ENCODE peak calls at places on chromosome X, in four cellular contexts. Q, P, H and D are unnamed samples.
A peak's percentile ranks its signal among the peaks of the same experiment; 100 is the strongest.

GRCh38 chrX:68199062-68199848 is 234.0 kb downstream of the OPHN1 start:
- ATAC-seq in P (no peak), H (no peak), Q (peak; percentile 64), D (no peak)

GRCh38 chrX:68841251-68842049 is 12.6 kb downstream of the EFNB1 start:
- ATAC-seq in P (peak; percentile 26), H (no peak), Q (no peak), D (no peak)

GRCh38 chrX:136268051-136269048 is 17.1 kb upstream of the MAP7D3 start:
- ATAC-seq in H (no peak), Q (peak; percentile 76), P (peak; percentile 63), D (peak; percentile 60)

GRCh38 chrX:130144509-130144908 is 21.1 kb downstream of the AIFM1 start:
- ATAC-seq in P (no peak), Q (peak; percentile 40), H (no peak), D (no peak)

GRCh38 chrX:17098516-17099247 is 152.2 kb downstream of the REPS2 start:
- ATAC-seq in P (no peak), H (no peak), Q (no peak), D (no peak)

GRCh38 chrX:149704664-149705063 is 7.2 kb upstream of the MAGEA11 start:
- ATAC-seq in Q (no peak), H (no peak), P (no peak), D (no peak)

GRCh38 chrX:26208012-26208411 is 8.0 kb upstream of the MAGEB5 start:
- ATAC-seq in P (no peak), Q (no peak), H (no peak), D (no peak)

GRCh38 chrX:129808163-129808828 is 28.5 kb downstream of the SASH3 start:
- ATAC-seq in Q (no peak), P (no peak), H (no peak), D (peak; percentile 71)

GRCh38 chrX:48711929-48712505 is 15.5 kb downstream of the SUV39H1 start:
- ATAC-seq in H (no peak), Q (no peak), P (peak; percentile 24), D (no peak)

GRCh38 chrX:106612403-106612789 is 618 bp downstream of the RADX start:
- ATAC-seq in H (no peak), Q (peak; percentile 61), P (peak; percentile 35), D (no peak)

GRCh38 chrX:109830704-109831206 is 97.7 kb upstream of the ACSL4 start:
- ATAC-seq in H (no peak), Q (no peak), P (peak; percentile 47), D (no peak)

GRCh38 chrX:25021132-25021498 is 5.3 kb upstream of the ARX start:
- ATAC-seq in H (no peak), Q (peak; percentile 63), P (no peak), D (peak; percentile 11)

GRCh38 chrX:114584434-114584943 is 603 bp downstream of the HTR2C start:
- ATAC-seq in P (no peak), H (no peak), Q (no peak), D (no peak)

GRCh38 chrX:68808686-68809357 is 20.0 kb upstream of the EFNB1 start:
- ATAC-seq in H (peak; percentile 63), P (peak; percentile 76), Q (peak; percentile 83), D (peak; percentile 72)

GRCh38 chrX:25003066-25003849 is 12.5 kb downstream of the ARX start:
- ATAC-seq in H (no peak), Q (no peak), P (no peak), D (no peak)

GRCh38 chrX:19708683-19709082 is 178.7 kb downstream of the SH3KBP1 start:
- ATAC-seq in Q (no peak), H (no peak), P (no peak), D (no peak)

GRCh38 chrX:8579602-8580001 is 115.0 kb downstream of the VCX3B start:
- ATAC-seq in P (no peak), Q (no peak), H (no peak), D (no peak)

GRCh38 chrX:9234315-9234714 is 200.4 kb upstream of the FAM9B start:
- ATAC-seq in P (no peak), H (no peak), Q (no peak), D (no peak)

GRCh38 chrX:56745019-56745418 is 16.0 kb downstream of the NBDY start:
- ATAC-seq in Q (no peak), H (no peak), P (peak; percentile 71), D (peak; percentile 80)

GRCh38 chrX:6851140-6851539 is 296.4 kb upstream of the STS start:
- ATAC-seq in P (no peak), H (no peak), Q (no peak), D (no peak)

GRCh38 chrX:78958419-78959116 is 13.4 kb downstream of the P2RY10 start:
- ATAC-seq in P (no peak), H (no peak), Q (no peak), D (no peak)

GRCh38 chrX:6448003-6448402 is 86.9 kb downstream of the VCX3A start:
- ATAC-seq in Q (no peak), H (no peak), P (no peak), D (no peak)

GRCh38 chrX:44897539-44897938 is 24.6 kb downstream of the KDM6A start:
- ATAC-seq in P (no peak), H (no peak), Q (no peak), D (no peak)

GRCh38 chrX:11386812-11387211 is 93.6 kb downstream of the AMELX start:
- ATAC-seq in H (no peak), P (no peak), Q (no peak), D (no peak)

GRCh38 chrX:110941906-110942305 is 146.3 kb upstream of the CHRDL1 start:
- ATAC-seq in H (no peak), P (no peak), Q (no peak), D (no peak)

GRCh38 chrX:36336746-36337145 is 417.2 kb downstream of the CFAP47 start:
- ATAC-seq in P (no peak), Q (no peak), H (no peak), D (no peak)

GRCh38 chrX:108664701-108665100 is 71.7 kb downstream of the IRS4 start:
- ATAC-seq in Q (no peak), P (no peak), H (no peak), D (no peak)

GRCh38 chrX:74383611-74384010 is 37.7 kb upstream of the SLC16A2 start:
- ATAC-seq in H (no peak), Q (peak; percentile 80), P (peak; percentile 91), D (no peak)

GRCh38 chrX:154460326-154460725 is 2.2 kb downstream of the PLXNA3 start:
- ATAC-seq in H (no peak), P (no peak), Q (no peak), D (no peak)

GRCh38 chrX:107684956-107685385 is 56.7 kb downstream of the PRPS1 start:
- ATAC-seq in H (peak; percentile 90), P (peak; percentile 84), Q (peak; percentile 60), D (peak; percentile 68)

GRCh38 chrX:41796050-41796449 is 72.1 kb downstream of the GPR82 start:
- ATAC-seq in Q (no peak), P (no peak), H (no peak), D (no peak)

GRCh38 chrX:71652405-71652804 is 14.9 kb upstream of the LOC101059915 start:
- ATAC-seq in Q (peak; percentile 58), P (peak; percentile 47), H (peak; percentile 85), D (no peak)

GRCh38 chrX:71573591-71573990 is 4.6 kb upstream of the GCNA start:
- ATAC-seq in P (no peak), Q (no peak), H (no peak), D (no peak)

GRCh38 chrX:141415889-141416288 is 168.6 kb downstream of the SPANXA1 start:
- ATAC-seq in Q (no peak), H (no peak), P (no peak), D (no peak)

GRCh38 chrX:78622834-78623233 is 36.3 kb downstream of the RTL3 start:
- ATAC-seq in Q (no peak), H (no peak), P (no peak), D (no peak)

GRCh38 chrX:124103966-124104365 is 142.5 kb downstream of the STAG2 start:
- ATAC-seq in H (no peak), P (no peak), Q (no peak), D (no peak)
- TF ChIP-seq POLR2A in H (no peak), P (no peak), Q (no peak), D (no peak)

GRCh38 chrX:46704767-46705386 is 54.0 kb downstream of the SLC9A7 start:
- ATAC-seq in H (no peak), Q (peak; percentile 30), P (no peak), D (no peak)
- H3K4me1 ChIP-seq in H (no peaks in the 10 kb centered on the region), Q (peaks cover 24% of the 10 kb centered on the region), P (no peaks in the 10 kb centered on the region), D (no peaks in the 10 kb centered on the region)

DNA sequence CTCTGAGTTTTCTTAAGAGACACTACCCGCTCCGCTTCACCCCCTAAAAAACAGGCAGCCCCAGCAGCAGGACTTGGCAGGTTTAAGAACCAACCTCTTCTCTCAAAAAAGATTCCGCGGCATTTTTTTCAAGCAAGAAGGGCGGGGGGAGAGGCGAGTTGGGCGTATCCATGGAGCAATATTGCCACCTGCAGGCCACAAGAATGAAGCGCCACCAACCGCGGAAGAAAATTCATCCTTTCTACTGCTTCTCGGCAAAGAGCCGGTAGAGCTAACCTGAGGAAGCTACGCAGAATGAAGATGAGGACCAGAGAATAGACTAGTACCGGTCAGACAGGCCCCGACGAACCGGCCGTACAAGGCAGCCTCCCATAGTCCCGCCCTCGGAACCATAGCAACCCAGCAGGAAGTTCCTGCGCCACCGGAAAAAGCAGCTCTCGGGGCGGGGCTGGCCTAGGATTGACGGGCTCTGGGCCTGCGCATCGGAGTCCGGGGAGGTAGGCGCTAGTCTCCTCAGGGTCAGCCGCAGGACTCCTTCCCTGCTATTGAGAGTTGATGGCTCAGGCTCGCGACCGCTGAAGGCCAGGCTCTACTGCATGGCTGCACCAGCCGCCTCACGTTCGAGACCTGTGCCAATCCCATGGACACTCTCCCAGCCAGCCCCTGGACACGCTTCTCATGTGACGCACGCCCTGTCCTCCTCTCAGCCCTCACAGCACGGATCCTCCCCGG is 76.9 kb downstream of the MAGED4 start:
- ATAC-seq in H (peak; percentile 98), P (peak; percentile 100), Q (peak; percentile 97), D (peak; percentile 99)
- TF ChIP-seq POLR2A in H (no peak), P (peak; percentile 75), Q (no peak), D (peak; percentile 42)

DNA sequence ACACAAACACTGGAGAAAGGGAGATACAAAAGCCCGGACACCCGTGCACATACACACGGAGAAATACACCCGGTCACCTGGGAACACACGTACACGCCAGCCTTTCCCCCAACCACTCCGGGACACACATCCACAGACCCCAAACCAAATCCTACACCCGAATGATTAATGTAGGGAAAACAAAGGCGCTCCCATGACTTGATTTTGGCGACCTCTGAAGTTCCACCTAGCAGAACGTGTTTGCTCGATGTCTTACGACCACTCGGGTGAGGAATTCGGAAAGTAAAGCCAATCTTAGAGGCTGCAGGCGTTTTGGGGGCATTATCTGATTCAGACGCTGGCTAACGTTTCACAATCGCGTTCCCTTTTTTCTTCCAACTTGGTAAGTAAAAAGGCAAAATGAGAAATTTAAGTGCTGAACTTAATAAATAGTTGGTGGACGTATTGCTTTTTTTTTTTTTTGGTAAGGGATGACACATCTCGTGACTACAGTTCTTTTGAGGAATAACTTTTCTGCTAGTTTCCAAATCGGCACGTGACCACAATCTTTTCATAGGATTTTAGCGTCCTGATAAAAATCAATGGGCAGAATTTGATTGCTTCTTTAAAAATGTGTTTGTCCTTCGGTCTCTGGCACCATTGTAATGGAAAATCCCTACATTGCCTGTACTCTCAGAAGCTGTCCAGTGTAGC is 737 bp downstream of the RAB9A start:
- ATAC-seq in Q (no peak), H (peak; percentile 32), P (no peak), D (no peak)
- H3K4me1 ChIP-seq in Q (peaks cover 67% of the 10 kb centered on the region), H (peaks cover 18% of the 10 kb centered on the region), P (peaks cover 44% of the 10 kb centered on the region), D (peaks cover 8% of the 10 kb centered on the region)

GRCh38 chrX:116436358-116436816 is at the start of gene SLC6A14:
- ATAC-seq in P (no peak), H (peak; percentile 91), Q (no peak), D (no peak)
- TF ChIP-seq POLR2A in P (no peak), H (no peak), Q (no peak), D (no peak)

GRCh38 chrX:120301960-120302359 is 9.3 kb downstream of the TMEM255A start:
- ATAC-seq in Q (no peak), P (no peak), H (no peak), D (no peak)
- H3K4me1 ChIP-seq in Q (no peaks in the 10 kb centered on the region), P (no peaks in the 10 kb centered on the region), H (no peaks in the 10 kb centered on the region), D (no peaks in the 10 kb centered on the region)

GRCh38 chrX:23386726-23387125 is 52.1 kb downstream of the PTCHD1 start:
- ATAC-seq in P (no peak), H (no peak), Q (no peak), D (no peak)
- TF ChIP-seq POLR2A in P (no peak), H (no peak), Q (no peak), D (no peak)